ENCODE peak calls at places on chromosomes 4 and X, in four cellular contexts. R is astrocyte, F is right lobe of liver, O is breast epithelium. U is an unnamed sample.

GRCh38 chr4:83109480-83110221 is 4.9 kb downstream of the PLAC8 start:
- DNase-seq in R (no peak), F (peak; percentile 60), O (no peak), U (peak; percentile 26)

GRCh38 chr4:137267024-137267423 is 265.3 kb downstream of the PCDH18 start:
- DNase-seq in R (peak; percentile 76), F (no peak), O (no peak), U (no peak)

GRCh38 chrX:76915836-76916235 is 488.3 kb downstream of the MAGEE1 start:
- DNase-seq in R (no peak), F (no peak), O (no peak), U (no peak)

GRCh38 chr4:95551653-95552052 is 2.9 kb upstream of the UNC5C start:
- DNase-seq in R (no peak), F (no peak), O (no peak), U (no peak)

GRCh38 chr4:168854216-168854921 is 155.7 kb downstream of the CBR4 start:
- DNase-seq in R (no peak), F (no peak), O (no peak), U (peak; percentile 32)

GRCh38 chr4:94889961-94890360 is 132.2 kb downstream of the BMPR1B start:
- DNase-seq in R (peak; percentile 96), F (no peak), O (no peak), U (no peak)

GRCh38 chr4:3766207-3766790 is at the start of gene ADRA2C:
- DNase-seq in R (no peak), F (no peak), O (no peak), U (no peak)

GRCh38 chrX:119503484-119503861 is 35.2 kb downstream of the SLC25A5 start:
- DNase-seq in R (peak; percentile 81), F (peak; percentile 81), O (peak; percentile 56), U (no peak)

GRCh38 chrX:110588164-110588563 is 207.5 kb downstream of the CHRDL1 start:
- DNase-seq in R (no peak), F (no peak), O (no peak), U (no peak)

GRCh38 chr4:172725581-172725980 is 443.0 kb upstream of the GALNT7 start:
- DNase-seq in R (no peak), F (no peak), O (no peak), U (no peak)

GRCh38 chr4:76305971-76306881 is at the start of gene STBD1:
- DNase-seq in R (peak; percentile 60), F (peak; percentile 95), O (peak; percentile 60), U (peak; percentile 85)

GRCh38 chrX:16444353-16444752 is 205.6 kb upstream of the S100G start:
- DNase-seq in R (peak; percentile 84), F (no peak), O (no peak), U (no peak)

GRCh38 chr4:42371306-42372063 is 25.8 kb upstream of the SHISA3 start:
- DNase-seq in R (peak; percentile 35), F (no peak), O (no peak), U (no peak)

GRCh38 chrX:104618106-104618895 is 52.3 kb downstream of the IL1RAPL2 start:
- DNase-seq in R (no peak), F (no peak), O (no peak), U (no peak)

DNA sequence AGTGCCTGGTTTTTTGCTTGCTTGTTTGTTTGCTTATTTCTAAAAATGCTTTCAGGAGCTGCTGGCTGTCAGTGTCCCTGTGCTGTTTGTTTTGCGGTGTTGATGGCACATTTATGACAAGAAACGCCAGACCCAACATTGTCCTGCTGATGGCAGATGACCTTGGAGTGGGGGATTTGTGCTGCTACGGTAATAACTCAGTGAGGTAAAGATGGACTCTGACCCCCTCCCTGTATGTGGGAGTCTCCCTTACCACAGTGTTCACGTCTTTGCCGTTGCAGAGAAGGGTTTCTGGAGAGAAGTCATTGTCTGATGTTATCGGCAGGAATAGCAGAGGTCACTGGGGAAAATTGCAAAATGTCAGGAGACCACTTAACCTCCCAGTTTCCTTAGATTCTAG is at the start of gene ARSH:
- DNase-seq in R (no peak), F (no peak), O (no peak), U (no peak)
- TF ChIP-seq CTCF in R (no peak), F (no peak), O (no peak), U (no peak)

GRCh38 chrX:150961631-150962030 is 21.5 kb upstream of the HMGB3 start:
- DNase-seq in R (no peak), F (no peak), O (no peak), U (no peak)

GRCh38 chrX:150968862-150969720 is 14.0 kb upstream of the HMGB3 start:
- DNase-seq in R (no peak), F (no peak), O (no peak), U (no peak)

GRCh38 chrX:150966742-150967141 is 16.4 kb upstream of the HMGB3 start:
- DNase-seq in R (no peak), F (no peak), O (no peak), U (no peak)

GRCh38 chrX:150967786-150968185 is 15.3 kb upstream of the HMGB3 start:
- DNase-seq in R (no peak), F (peak; percentile 72), O (no peak), U (no peak)

DNA sequence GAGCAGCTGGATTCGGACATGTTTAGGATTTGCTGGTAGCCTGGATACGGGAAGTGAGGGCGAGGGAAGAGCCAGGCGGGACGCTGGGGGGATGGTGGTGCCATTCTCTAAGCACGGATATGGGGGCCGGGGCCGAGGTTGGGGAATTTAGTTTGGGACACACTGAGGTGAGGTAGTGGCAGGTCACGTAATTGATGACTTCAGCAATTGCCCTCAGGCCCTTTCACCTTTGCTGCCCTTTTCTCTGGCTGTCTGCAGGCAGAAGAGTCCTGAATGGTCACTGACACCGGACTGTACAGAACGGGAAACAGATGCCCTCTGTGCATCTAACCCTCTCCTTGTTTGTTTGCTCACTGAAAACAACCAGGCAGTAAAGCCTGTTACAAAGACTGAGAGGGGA is 16.9 kb upstream of the HMGB3 start:
- DNase-seq in R (no peak), F (peak; percentile 68), O (no peak), U (no peak)
- H3K4me1 ChIP-seq in R (no peaks in the 10 kb centered on the region), F (no peaks in the 10 kb centered on the region), O (no peaks in the 10 kb centered on the region), U (no peaks in the 10 kb centered on the region)

GRCh38 chrX:39982927-39983326 is 114.8 kb downstream of the BCOR start:
- DNase-seq in R (no peak), F (no peak), O (no peak), U (no peak)

GRCh38 chrX:39983715-39984114 is 114.0 kb downstream of the BCOR start:
- DNase-seq in R (peak; percentile 71), F (no peak), O (no peak), U (no peak)

GRCh38 chrX:39985116-39985515 is 112.6 kb downstream of the BCOR start:
- DNase-seq in R (no peak), F (no peak), O (no peak), U (no peak)

GRCh38 chrX:39985551-39985950 is 112.2 kb downstream of the BCOR start:
- DNase-seq in R (no peak), F (no peak), O (no peak), U (no peak)

GRCh38 chrX:39984191-39984956 is 113.4 kb downstream of the BCOR start:
- DNase-seq in R (peak; percentile 49), F (no peak), O (no peak), U (no peak)
- TF ChIP-seq CTCF in R (no peak), F (no peak), O (no peak), U (no peak)

GRCh38 chr4:118994030-118994429 is 105.4 kb downstream of the SYNPO2 start:
- DNase-seq in R (no peak), F (no peak), O (no peak), U (no peak)

GRCh38 chr4:118993329-118993728 is 104.7 kb downstream of the SYNPO2 start:
- DNase-seq in R (no peak), F (no peak), O (no peak), U (no peak)

GRCh38 chr4:118997601-118998000 is 108.9 kb downstream of the SYNPO2 start:
- DNase-seq in R (peak; percentile 25), F (no peak), O (no peak), U (no peak)

GRCh38 chr4:118992149-118992548 is 103.5 kb downstream of the SYNPO2 start:
- DNase-seq in R (no peak), F (no peak), O (no peak), U (no peak)

GRCh38 chr4:118995693-118996391 is 107.2 kb downstream of the SYNPO2 start:
- DNase-seq in R (no peak), F (no peak), O (no peak), U (no peak)
- H3K4me1 ChIP-seq in R (no peaks in the 10 kb centered on the region), F (no peaks in the 10 kb centered on the region), O (no peaks in the 10 kb centered on the region), U (peaks cover 88% of the 10 kb centered on the region)